ENCODE peak calls at places on chromosomes 7 and 10, in six cellular contexts. One of them, this sample, is unnamed.

GRCh38 chr10:124414077-124414476 is 4.6 kb downstream of the OAT start:
- DNase-seq in PC-3: no peak
- DNase-seq in heart left ventricle: no peak
- DNase-seq in AG04450: no peak
- DNase-seq in brain microvascular endothelial cell: no peak
- DNase-seq in H9: no peak
- DNase-seq in this sample: no peak

GRCh38 chr10:132909491-132910071 is 32.8 kb downstream of the CFAP46 start:
- DNase-seq in H9: no peak
- DNase-seq in heart left ventricle: no peak
- DNase-seq in PC-3: no peak
- DNase-seq in AG04450: no peak
- DNase-seq in brain microvascular endothelial cell: no peak
- DNase-seq in this sample: no peak

GRCh38 chr7:30776971-30777370 is 5.8 kb downstream of the MINDY4 start:
- DNase-seq in AG04450: no peak
- DNase-seq in H9: no peak
- DNase-seq in PC-3: no peak
- DNase-seq in brain microvascular endothelial cell: no peak
- DNase-seq in heart left ventricle: no peak
- DNase-seq in this sample: peak; percentile 31

GRCh38 chr10:104447331-104447730 is 93.7 kb downstream of the CFAP58 start:
- DNase-seq in heart left ventricle: no peak
- DNase-seq in brain microvascular endothelial cell: no peak
- DNase-seq in H9: no peak
- DNase-seq in PC-3: peak; percentile 8
- DNase-seq in AG04450: no peak
- DNase-seq in this sample: no peak

GRCh38 chr10:92691591-92692084 is 1.9 kb downstream of the HHEX start:
- DNase-seq in H9: peak; percentile 60
- DNase-seq in heart left ventricle: peak; percentile 63
- DNase-seq in brain microvascular endothelial cell: no peak
- DNase-seq in AG04450: no peak
- DNase-seq in PC-3: no peak
- DNase-seq in this sample: no peak

GRCh38 chr7:154568346-154568745 is 434.6 kb downstream of the PAXIP1 start:
- DNase-seq in brain microvascular endothelial cell: no peak
- DNase-seq in AG04450: no peak
- DNase-seq in H9: no peak
- DNase-seq in PC-3: no peak
- DNase-seq in heart left ventricle: no peak
- DNase-seq in this sample: no peak

GRCh38 chr10:125151824-125152634 is 8.3 kb downstream of the CTBP2 start:
- DNase-seq in AG04450: no peak
- DNase-seq in brain microvascular endothelial cell: no peak
- DNase-seq in heart left ventricle: no peak
- DNase-seq in H9: peak; percentile 96
- DNase-seq in PC-3: no peak
- DNase-seq in this sample: no peak

GRCh38 chr10:17287151-17287550 is 59.1 kb downstream of the VIM start:
- DNase-seq in PC-3: no peak
- DNase-seq in H9: no peak
- DNase-seq in brain microvascular endothelial cell: no peak
- DNase-seq in AG04450: no peak
- DNase-seq in heart left ventricle: no peak
- DNase-seq in this sample: no peak

GRCh38 chr7:117993377-117994003 is 120.2 kb upstream of the CTTNBP2 start:
- DNase-seq in heart left ventricle: no peak
- DNase-seq in AG04450: no peak
- DNase-seq in H9: peak; percentile 89
- DNase-seq in brain microvascular endothelial cell: peak; percentile 66
- DNase-seq in PC-3: peak; percentile 65
- DNase-seq in this sample: no peak

GRCh38 chr7:74480861-74481417 is 27.2 kb downstream of the GTF2IRD1 start:
- DNase-seq in H9: no peak
- DNase-seq in PC-3: no peak
- DNase-seq in AG04450: peak; percentile 11
- DNase-seq in heart left ventricle: peak; percentile 56
- DNase-seq in brain microvascular endothelial cell: peak; percentile 52
- DNase-seq in this sample: no peak

GRCh38 chr7:132443776-132444520 is 132.3 kb downstream of the PLXNA4 start:
- DNase-seq in brain microvascular endothelial cell: no peak
- DNase-seq in AG04450: no peak
- DNase-seq in PC-3: no peak
- DNase-seq in H9: no peak
- DNase-seq in heart left ventricle: no peak
- DNase-seq in this sample: no peak

GRCh38 chr7:71459137-71459536 is 327.2 kb downstream of the GALNT17 start:
- DNase-seq in PC-3: no peak
- DNase-seq in AG04450: no peak
- DNase-seq in heart left ventricle: no peak
- DNase-seq in brain microvascular endothelial cell: no peak
- DNase-seq in H9: no peak
- DNase-seq in this sample: no peak

GRCh38 chr10:59575269-59575668 is 134.4 kb downstream of the SLC16A9 start:
- DNase-seq in PC-3: peak; percentile 98
- DNase-seq in H9: no peak
- DNase-seq in AG04450: no peak
- DNase-seq in heart left ventricle: no peak
- DNase-seq in brain microvascular endothelial cell: no peak
- DNase-seq in this sample: no peak

GRCh38 chr7:4681922-4682620 is at the start of gene FOXK1:
- DNase-seq in PC-3: peak; percentile 67
- DNase-seq in brain microvascular endothelial cell: no peak
- DNase-seq in H9: peak; percentile 59
- DNase-seq in heart left ventricle: peak; percentile 76
- DNase-seq in AG04450: no peak
- DNase-seq in this sample: no peak

GRCh38 chr10:91201213-91201996 is 19.1 kb upstream of the PCGF5 start:
- DNase-seq in AG04450: no peak
- DNase-seq in heart left ventricle: no peak
- DNase-seq in H9: no peak
- DNase-seq in PC-3: no peak
- DNase-seq in brain microvascular endothelial cell: no peak
- DNase-seq in this sample: no peak

GRCh38 chr10:74084955-74085354 is 65.7 kb downstream of the AP3M1 start:
- DNase-seq in heart left ventricle: no peak
- DNase-seq in brain microvascular endothelial cell: no peak
- DNase-seq in H9: no peak
- DNase-seq in PC-3: no peak
- DNase-seq in AG04450: no peak
- DNase-seq in this sample: no peak

GRCh38 chr7:29917583-29917982 is 72.0 kb downstream of the SCRN1 start:
- DNase-seq in PC-3: no peak
- DNase-seq in H9: no peak
- DNase-seq in brain microvascular endothelial cell: no peak
- DNase-seq in AG04450: no peak
- DNase-seq in heart left ventricle: no peak
- DNase-seq in this sample: no peak

GRCh38 chr10:43211431-43212042 is 55.3 kb downstream of the RASGEF1A start:
- DNase-seq in heart left ventricle: no peak
- DNase-seq in H9: no peak
- DNase-seq in PC-3: no peak
- DNase-seq in brain microvascular endothelial cell: no peak
- DNase-seq in AG04450: no peak
- DNase-seq in this sample: peak; percentile 75

GRCh38 chr7:37429435-37429791 is 19.3 kb downstream of the ELMO1 start:
- DNase-seq in PC-3: no peak
- DNase-seq in heart left ventricle: no peak
- DNase-seq in AG04450: no peak
- DNase-seq in brain microvascular endothelial cell: no peak
- DNase-seq in H9: no peak
- DNase-seq in this sample: no peak

GRCh38 chr7:143416565-143417149 is 8.0 kb upstream of the EPHA1 start:
- DNase-seq in brain microvascular endothelial cell: no peak
- DNase-seq in H9: no peak
- DNase-seq in AG04450: no peak
- DNase-seq in PC-3: peak; percentile 80
- DNase-seq in heart left ventricle: no peak
- DNase-seq in this sample: no peak

GRCh38 chr10:10772411-10772810 is 245.3 kb upstream of the CELF2 start:
- DNase-seq in AG04450: no peak
- DNase-seq in PC-3: no peak
- DNase-seq in H9: no peak
- DNase-seq in brain microvascular endothelial cell: no peak
- DNase-seq in heart left ventricle: no peak
- DNase-seq in this sample: no peak

GRCh38 chr7:902996-903395 is 26.6 kb downstream of the GET4 start:
- DNase-seq in H9: no peak
- DNase-seq in brain microvascular endothelial cell: no peak
- DNase-seq in heart left ventricle: no peak
- DNase-seq in AG04450: no peak
- DNase-seq in PC-3: no peak
- DNase-seq in this sample: no peak

GRCh38 chr7:46003161-46003560 is 82.1 kb upstream of the IGFBP3 start:
- DNase-seq in brain microvascular endothelial cell: no peak
- DNase-seq in heart left ventricle: no peak
- DNase-seq in PC-3: peak; percentile 61
- DNase-seq in H9: no peak
- DNase-seq in AG04450: no peak
- DNase-seq in this sample: no peak

GRCh38 chr7:14606101-14606500 is 296.4 kb downstream of the DGKB start:
- DNase-seq in brain microvascular endothelial cell: peak; percentile 48
- DNase-seq in H9: no peak
- DNase-seq in AG04450: no peak
- DNase-seq in heart left ventricle: no peak
- DNase-seq in PC-3: peak; percentile 22
- DNase-seq in this sample: no peak

GRCh38 chr7:112990619-112991018 is 96.0 kb downstream of the GPR85 start:
- DNase-seq in H9: no peak
- DNase-seq in AG04450: no peak
- DNase-seq in brain microvascular endothelial cell: peak; percentile 39
- DNase-seq in PC-3: peak; percentile 34
- DNase-seq in heart left ventricle: peak; percentile 47
- DNase-seq in this sample: no peak

GRCh38 chr10:14074062-14074884 is 256.5 kb downstream of the FRMD4A start:
- DNase-seq in brain microvascular endothelial cell: peak; percentile 100
- DNase-seq in AG04450: peak; percentile 100
- DNase-seq in H9: no peak
- DNase-seq in heart left ventricle: peak; percentile 92
- DNase-seq in PC-3: peak; percentile 95
- DNase-seq in this sample: peak; percentile 93

GRCh38 chr7:1940402-1940786 is 270.3 kb downstream of the ELFN1 start:
- DNase-seq in AG04450: no peak
- DNase-seq in heart left ventricle: peak; percentile 53
- DNase-seq in PC-3: no peak
- DNase-seq in brain microvascular endothelial cell: peak; percentile 64
- DNase-seq in H9: no peak
- DNase-seq in this sample: no peak

GRCh38 chr10:79258894-79259293 is 88.4 kb upstream of the PPIF start:
- DNase-seq in brain microvascular endothelial cell: no peak
- DNase-seq in heart left ventricle: no peak
- DNase-seq in H9: no peak
- DNase-seq in AG04450: no peak
- DNase-seq in PC-3: no peak
- DNase-seq in this sample: no peak

GRCh38 chr10:121426307-121426706 is 171.9 kb downstream of the FGFR2 start:
- DNase-seq in H9: peak; percentile 52
- DNase-seq in AG04450: no peak
- DNase-seq in heart left ventricle: no peak
- DNase-seq in brain microvascular endothelial cell: no peak
- DNase-seq in PC-3: peak; percentile 19
- DNase-seq in this sample: no peak

DNA sequence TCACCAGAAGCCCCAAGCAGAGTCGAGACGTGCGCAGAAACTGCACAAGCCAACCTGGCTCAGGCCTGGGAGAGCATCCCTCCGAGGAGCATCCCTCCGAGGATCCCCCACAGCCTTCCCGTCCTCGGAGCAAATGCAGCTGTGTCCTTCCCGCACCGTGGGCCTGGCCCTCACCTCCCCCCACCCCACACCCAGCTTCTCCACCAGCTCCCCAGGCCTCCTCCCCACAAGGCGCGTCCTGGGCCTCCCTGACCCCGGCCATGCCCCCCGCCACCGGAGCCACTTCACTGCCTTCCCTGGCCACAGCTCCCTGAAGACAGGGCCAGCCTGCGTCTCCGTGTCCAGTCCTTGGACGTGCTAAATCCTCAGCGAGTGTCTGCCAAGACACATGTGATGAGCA is 60.6 kb downstream of the PTPRN2 start:
- DNase-seq in PC-3: no peak
- DNase-seq in brain microvascular endothelial cell: no peak
- DNase-seq in H9: no peak
- DNase-seq in heart left ventricle: no peak
- DNase-seq in AG04450: no peak
- DNase-seq in this sample: no peak
- H3K27me3 ChIP-seq in PC-3: no peaks in the 10 kb centered on the region
- H3K27me3 ChIP-seq in brain microvascular endothelial cell: no peaks in the 10 kb centered on the region
- H3K27me3 ChIP-seq in H9: no peaks in the 10 kb centered on the region
- H3K27me3 ChIP-seq in heart left ventricle: no peaks in the 10 kb centered on the region
- H3K27me3 ChIP-seq in AG04450: no peaks in the 10 kb centered on the region
- H3K27me3 ChIP-seq in this sample: peaks cover 24% of the 10 kb centered on the region

GRCh38 chr7:151385626-151386300 is 24.1 kb downstream of the WDR86 start:
- DNase-seq in H9: no peak
- DNase-seq in heart left ventricle: no peak
- DNase-seq in PC-3: no peak
- DNase-seq in AG04450: no peak
- DNase-seq in brain microvascular endothelial cell: no peak
- DNase-seq in this sample: no peak
- H3K27me3 ChIP-seq in H9: peaks cover 8% of the 10 kb centered on the region
- H3K27me3 ChIP-seq in heart left ventricle: peaks cover 19% of the 10 kb centered on the region
- H3K27me3 ChIP-seq in PC-3: no peaks in the 10 kb centered on the region
- H3K27me3 ChIP-seq in AG04450: peaks cover 66% of the 10 kb centered on the region
- H3K27me3 ChIP-seq in brain microvascular endothelial cell: peaks cover 12% of the 10 kb centered on the region
- H3K27me3 ChIP-seq in this sample: peaks cover 16% of the 10 kb centered on the region

DNA sequence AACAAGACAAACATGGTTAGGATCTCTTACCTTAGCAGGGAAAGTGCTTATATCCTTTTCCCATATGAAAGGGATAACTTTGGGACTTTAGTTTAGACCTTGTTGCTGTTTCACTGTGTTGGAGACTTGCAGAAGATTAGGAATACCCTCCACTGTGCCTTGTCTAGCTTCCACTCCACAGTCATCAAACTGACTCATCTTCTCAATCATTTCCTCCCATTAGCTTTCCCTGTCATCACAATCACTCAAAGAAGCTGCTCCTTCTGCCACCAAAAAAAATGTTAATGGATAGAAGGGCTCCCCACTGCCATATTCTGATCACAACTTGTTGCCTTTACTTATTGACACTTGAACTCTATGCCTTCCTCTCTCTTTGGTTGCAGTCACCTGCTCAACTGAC is 16.8 kb downstream of the GNG11 start:
- DNase-seq in brain microvascular endothelial cell: no peak
- DNase-seq in PC-3: no peak
- DNase-seq in heart left ventricle: no peak
- DNase-seq in H9: no peak
- DNase-seq in AG04450: no peak
- DNase-seq in this sample: no peak
- H3K27me3 ChIP-seq in brain microvascular endothelial cell: no peaks in the 10 kb centered on the region
- H3K27me3 ChIP-seq in PC-3: no peaks in the 10 kb centered on the region
- H3K27me3 ChIP-seq in heart left ventricle: no peaks in the 10 kb centered on the region
- H3K27me3 ChIP-seq in H9: no peaks in the 10 kb centered on the region
- H3K27me3 ChIP-seq in AG04450: no peaks in the 10 kb centered on the region
- H3K27me3 ChIP-seq in this sample: no peaks in the 10 kb centered on the region

DNA sequence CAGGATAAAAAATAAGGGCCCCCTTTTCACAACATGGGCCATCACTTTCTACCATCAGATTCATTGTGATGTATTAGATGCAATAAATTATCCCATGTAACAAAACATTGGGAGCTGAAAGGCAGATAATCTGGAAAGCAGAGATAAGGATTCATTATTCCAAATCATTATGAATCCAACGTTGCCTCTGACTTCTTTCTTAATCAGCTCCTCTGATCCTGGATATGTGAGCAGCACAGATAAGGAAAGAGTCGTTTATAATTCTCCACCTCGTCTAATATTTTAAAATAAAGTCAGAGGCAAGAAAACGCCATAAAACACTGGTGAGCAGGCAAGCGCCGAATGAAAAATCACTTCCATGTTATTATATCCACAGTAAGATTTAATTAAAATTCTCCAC is 13.8 kb upstream of the GATA3 start:
- DNase-seq in PC-3: no peak
- DNase-seq in H9: no peak
- DNase-seq in heart left ventricle: no peak
- DNase-seq in AG04450: no peak
- DNase-seq in brain microvascular endothelial cell: no peak
- DNase-seq in this sample: no peak
- H3K27me3 ChIP-seq in PC-3: peaks cover 47% of the 10 kb centered on the region
- H3K27me3 ChIP-seq in H9: peaks cover 99% of the 10 kb centered on the region
- H3K27me3 ChIP-seq in heart left ventricle: peaks cover 100% of the 10 kb centered on the region
- H3K27me3 ChIP-seq in AG04450: peaks cover 97% of the 10 kb centered on the region
- H3K27me3 ChIP-seq in brain microvascular endothelial cell: peaks cover 92% of the 10 kb centered on the region
- H3K27me3 ChIP-seq in this sample: peaks cover 100% of the 10 kb centered on the region

This sample was measured in suprapubic skin.